ENCODE peak calls at places on chromosomes 11 and 22, in ten cellular contexts. U, A, Z, O, N, Q, Y, H, D and L are unnamed samples.

GRCh38 chr11:2793781-2794418 is 91.7 kb downstream of the CDKN1C start:
- DNase-seq in U (no peak), A (no peak), Z (no peak), O (no peak), N (no peak), Q (no peak), Y (no peak), H (peak; percentile 3), D (no peak), L (peak; percentile 15)

GRCh38 chr11:104772806-104773241 is 125.4 kb downstream of the CASP12 start:
- DNase-seq in U (no peak), A (peak; percentile 2), Z (peak; percentile 95), O (no peak), N (no peak), Q (no peak), Y (peak; percentile 80), H (no peak), D (peak; percentile 84), L (no peak)

GRCh38 chr11:111388431-111388830 is 9.4 kb upstream of the POU2AF1 start:
- DNase-seq in U (no peak), A (no peak), Z (no peak), O (no peak), N (no peak), Q (no peak), Y (no peak), H (no peak), D (no peak), L (no peak)

GRCh38 chr11:106238704-106239360 is 161.4 kb downstream of the AASDHPPT start:
- DNase-seq in U (no peak), A (no peak), Z (no peak), O (no peak), N (no peak), Q (no peak), Y (no peak), H (no peak), D (no peak), L (no peak)

GRCh38 chr22:48585916-48586798 is 1241.5 kb downstream of the BRD1 start:
- DNase-seq in U (no peak), A (no peak), Z (no peak), O (no peak), N (no peak), Q (no peak), Y (no peak), H (peak; percentile 26), D (no peak), L (no peak)

GRCh38 chr11:1125803-1126202 is 31.9 kb upstream of the MUC5AC start:
- DNase-seq in U (no peak), A (no peak), Z (no peak), O (no peak), N (no peak), Q (no peak), Y (no peak), H (no peak), D (no peak), L (peak; percentile 13)

GRCh38 chr22:46592390-46592872 is 27.8 kb upstream of the GRAMD4 start:
- DNase-seq in U (no peak), A (no peak), Z (peak; percentile 81), O (peak; percentile 80), N (peak; percentile 69), Q (no peak), Y (peak; percentile 68), H (peak; percentile 68), D (peak; percentile 97), L (no peak)

GRCh38 chr11:18485905-18486528 is 30.4 kb downstream of the LDHAL6A start:
- DNase-seq in U (no peak), A (no peak), Z (no peak), O (peak; percentile 47), N (no peak), Q (no peak), Y (no peak), H (no peak), D (no peak), L (no peak)

GRCh38 chr11:86980397-86980796 is 25.2 kb upstream of the FZD4 start:
- DNase-seq in U (no peak), A (no peak), Z (no peak), O (no peak), N (no peak), Q (no peak), Y (no peak), H (no peak), D (no peak), L (no peak)

GRCh38 chr11:376531-377173 is 7.4 kb downstream of the B4GALNT4 start:
- DNase-seq in U (no peak), A (no peak), Z (no peak), O (no peak), N (no peak), Q (no peak), Y (no peak), H (no peak), D (no peak), L (no peak)

GRCh38 chr11:36010010-36010740 is 66.3 kb downstream of the LDLRAD3 start:
- DNase-seq in U (no peak), A (no peak), Z (peak; percentile 80), O (no peak), N (no peak), Q (peak; percentile 24), Y (peak; percentile 48), H (no peak), D (peak; percentile 53), L (no peak)

GRCh38 chr22:30523646-30524489 is 18.4 kb upstream of the SEC14L4 start:
- DNase-seq in U (no peak), A (no peak), Z (no peak), O (no peak), N (no peak), Q (no peak), Y (no peak), H (no peak), D (no peak), L (no peak)

GRCh38 chr11:6228520-6228919 is 5.9 kb downstream of the FHIP1B start:
- DNase-seq in U (no peak), A (no peak), Z (no peak), O (no peak), N (no peak), Q (no peak), Y (no peak), H (no peak), D (no peak), L (no peak)

GRCh38 chr11:35234836-35235235 is 95.9 kb downstream of the CD44 start:
- DNase-seq in U (no peak), A (no peak), Z (no peak), O (no peak), N (no peak), Q (no peak), Y (no peak), H (no peak), D (peak; percentile 54), L (no peak)

GRCh38 chr11:66967670-66968425 is 7.3 kb upstream of the C11orf86 start:
- DNase-seq in U (no peak), A (no peak), Z (peak; percentile 79), O (no peak), N (no peak), Q (no peak), Y (peak; percentile 90), H (no peak), D (peak; percentile 88), L (no peak)

GRCh38 chr22:29700949-29701927 is 18.6 kb upstream of the CABP7 start:
- DNase-seq in U (peak; percentile 66), A (no peak), Z (peak; percentile 38), O (peak; percentile 60), N (no peak), Q (peak; percentile 77), Y (peak; percentile 18), H (peak; percentile 34), D (no peak), L (no peak)

GRCh38 chr11:72263363-72263762 is 19.4 kb upstream of the PHOX2A start:
- DNase-seq in U (no peak), A (no peak), Z (peak; percentile 78), O (no peak), N (no peak), Q (no peak), Y (peak; percentile 35), H (no peak), D (peak; percentile 67), L (no peak)

GRCh38 chr11:85779956-85780640 is 30.8 kb downstream of the SYTL2 start:
- DNase-seq in U (no peak), A (no peak), Z (no peak), O (no peak), N (no peak), Q (no peak), Y (peak; percentile 5), H (no peak), D (no peak), L (no peak)

GRCh38 chr11:18384157-18384641 is 10.2 kb upstream of the LDHA start:
- DNase-seq in U (peak; percentile 66), A (peak; percentile 41), Z (peak; percentile 92), O (no peak), N (no peak), Q (no peak), Y (peak; percentile 94), H (peak; percentile 67), D (peak; percentile 94), L (peak; percentile 87)

GRCh38 chr11:120996973-120997372 is 26.9 kb upstream of the TBCEL start:
- DNase-seq in U (no peak), A (no peak), Z (no peak), O (no peak), N (no peak), Q (no peak), Y (no peak), H (no peak), D (no peak), L (no peak)

GRCh38 chr11:111603633-111604130 is 1.4 kb downstream of the SIK2 start:
- DNase-seq in U (no peak), A (no peak), Z (peak; percentile 42), O (no peak), N (no peak), Q (no peak), Y (peak; percentile 29), H (no peak), D (no peak), L (no peak)

GRCh38 chr11:69636512-69636866 is 4.5 kb upstream of the CCND1 start:
- DNase-seq in U (peak; percentile 59), A (no peak), Z (peak; percentile 96), O (no peak), N (peak; percentile 39), Q (peak; percentile 30), Y (peak; percentile 93), H (peak; percentile 72), D (peak; percentile 87), L (peak; percentile 40)

GRCh38 chr22:17540481-17540880 is 22.8 kb upstream of the SLC25A18 start:
- DNase-seq in U (no peak), A (no peak), Z (no peak), O (no peak), N (no peak), Q (no peak), Y (no peak), H (no peak), D (no peak), L (no peak)

GRCh38 chr22:24444251-24444650 is 16.9 kb downstream of the ADORA2A start:
- DNase-seq in U (no peak), A (no peak), Z (no peak), O (no peak), N (no peak), Q (no peak), Y (no peak), H (no peak), D (no peak), L (no peak)

GRCh38 chr11:2194877-2195755 is 23.5 kb upstream of the TH start:
- DNase-seq in U (peak; percentile 70), A (no peak), Z (peak; percentile 34), O (peak; percentile 74), N (peak; percentile 71), Q (peak; percentile 55), Y (peak; percentile 30), H (peak; percentile 60), D (peak; percentile 15), L (no peak)

GRCh38 chr11:110160016-110160415 is 66.8 kb downstream of the ZC3H12C start:
- DNase-seq in U (no peak), A (no peak), Z (peak; percentile 51), O (no peak), N (no peak), Q (no peak), Y (no peak), H (no peak), D (peak; percentile 57), L (no peak)

GRCh38 chr22:35114296-35114980 is 48.5 kb downstream of the ISX start:
- DNase-seq in U (no peak), A (no peak), Z (no peak), O (no peak), N (no peak), Q (no peak), Y (no peak), H (no peak), D (no peak), L (no peak)

GRCh38 chr22:41952713-41953112 is 763 bp downstream of the SMIM45 start:
- DNase-seq in U (no peak), A (no peak), Z (no peak), O (no peak), N (no peak), Q (no peak), Y (no peak), H (no peak), D (no peak), L (no peak)